ENCODE peak calls at places on chromosomes 12 and 14, in nine cellular contexts. Q, L, C, X, J, O, N, E and B are unnamed samples.
A peak's percentile ranks its signal among the peaks of the same experiment; 100 is the strongest.

GRCh38 chr14:51789631-51790030 is 70.8 kb upstream of the GNG2 start:
- DNase-seq in L (no peak), N (no peak), Q (no peak), X (no peak), E (no peak), C (no peak), O (no peak), J (no peak), B (no peak)

GRCh38 chr14:85587152-85587697 is 57.3 kb downstream of the FLRT2 start:
- DNase-seq in O (no peak), X (no peak), J (peak; percentile 65), L (no peak), N (no peak), C (no peak), E (no peak), Q (peak; percentile 57), B (peak; percentile 48)

GRCh38 chr14:71597955-71598659 is 334.1 kb upstream of the RGS6 start:
- DNase-seq in Q (no peak), J (no peak), C (no peak), N (no peak), E (no peak), X (no peak), O (no peak), L (no peak), B (no peak)

GRCh38 chr12:106863185-106863584 is 88.7 kb downstream of the RIC8B start:
- DNase-seq in J (peak; percentile 19), N (no peak), Q (no peak), E (no peak), X (no peak), L (no peak), O (no peak), C (no peak), B (no peak)

GRCh38 chr12:12585115-12585862 is 22.6 kb upstream of the DUSP16 start:
- DNase-seq in C (no peak), E (no peak), N (no peak), X (no peak), J (peak; percentile 35), L (no peak), Q (no peak), O (peak; percentile 59), B (no peak)

GRCh38 chr14:64438181-64438839 is 27.0 kb upstream of the AKAP5 start:
- DNase-seq in N (no peak), E (no peak), C (no peak), O (no peak), X (no peak), Q (peak; percentile 86), L (no peak), J (peak; percentile 82), B (peak; percentile 86)

GRCh38 chr14:32075636-32076277 is 1.3 kb upstream of the ARHGAP5 start:
- DNase-seq in C (peak; percentile 15), X (no peak), J (peak; percentile 35), N (no peak), E (no peak), Q (peak; percentile 22), O (no peak), L (peak; percentile 56), B (peak; percentile 47)

GRCh38 chr12:32163596-32163995 is 56.9 kb downstream of the BICD1 start:
- DNase-seq in J (peak; percentile 47), X (no peak), Q (no peak), C (no peak), O (no peak), N (no peak), E (no peak), L (no peak), B (peak; percentile 19)

GRCh38 chr12:26121841-26122680 is 2.8 kb downstream of the BHLHE41 start:
- DNase-seq in L (no peak), N (no peak), Q (no peak), J (peak; percentile 22), E (no peak), O (peak; percentile 86), X (peak; percentile 5), C (no peak), B (no peak)

GRCh38 chr12:57460457-57461325 is 1.1 kb downstream of the GLI1 start:
- DNase-seq in O (peak; percentile 95), L (no peak), N (no peak), J (no peak), C (no peak), E (no peak), Q (no peak), X (no peak), B (no peak)

GRCh38 chr14:65096323-65097089 is 5.8 kb downstream of the MAX start:
- DNase-seq in Q (no peak), O (no peak), J (no peak), L (no peak), E (no peak), C (no peak), X (no peak), N (no peak), B (peak; percentile 88)

GRCh38 chr14:64719601-64720000 is 15.4 kb downstream of the PLEKHG3 start:
- DNase-seq in Q (no peak), O (peak; percentile 38), J (no peak), E (no peak), X (no peak), L (no peak), C (no peak), N (no peak), B (no peak)

GRCh38 chr12:64580681-64581080 is 29.6 kb upstream of the RASSF3 start:
- DNase-seq in J (no peak), O (no peak), X (no peak), C (no peak), L (no peak), E (no peak), Q (no peak), N (no peak), B (peak; percentile 34)

GRCh38 chr12:51950682-51951198 is 759 bp upstream of the ACVR1B start:
- DNase-seq in L (no peak), X (no peak), E (no peak), C (no peak), Q (no peak), J (no peak), N (no peak), O (no peak), B (no peak)